ENCODE peak calls at places on chromosomes 3 and 15, in four cellular contexts. V, A, E and R are unnamed samples. For H3K4me1, the result is how much of the 10 kb centered on the place peaks cover.

GRCh38 chr3:138355071-138355470 is 6.7 kb downstream of the MRAS start:
- DNase-seq in A (no peak), E (no peak), V (no peak), R (no peak)

GRCh38 chr3:31066999-31067398 is 172.5 kb upstream of the GADL1 start:
- DNase-seq in E (peak), V (peak), A (no peak), R (peak)

GRCh38 chr3:197428117-197428761 is 127.5 kb downstream of the BDH1 start:
- DNase-seq in V (peak), E (peak), A (peak), R (peak)

GRCh38 chr15:83323296-83323711 is 38.8 kb upstream of the BNC1 start:
- DNase-seq in V (peak), E (peak), A (no peak), R (peak)

GRCh38 chr3:196414469-196414868 is 17.8 kb downstream of the UBXN7 start:
- DNase-seq in V (peak), A (no peak), E (peak), R (peak)

GRCh38 chr3:69232447-69232846 is 110.1 kb upstream of the LMOD3 start:
- DNase-seq in A (no peak), E (no peak), V (no peak), R (no peak)

GRCh38 chr3:16216373-16216935 is 42.0 kb downstream of the GALNT15 start:
- DNase-seq in A (no peak), E (no peak), V (no peak), R (no peak)

GRCh38 chr3:140187648-140188221 is 252.8 kb downstream of the CLSTN2 start:
- DNase-seq in V (no peak), A (no peak), E (no peak), R (no peak)

GRCh38 chr15:39413558-39413957 is 167.3 kb upstream of the THBS1 start:
- DNase-seq in A (no peak), V (no peak), E (no peak), R (no peak)

GRCh38 chr3:189726277-189726676 is 95.1 kb downstream of the TP63 start:
- DNase-seq in A (no peak), V (no peak), E (no peak), R (peak)

GRCh38 chr3:167110906-167111305 is 269.2 kb downstream of the ZBBX start:
- DNase-seq in A (no peak), E (peak), V (peak), R (no peak)

GRCh38 chr15:101116681-101116976 is 135.2 kb downstream of the CHSY1 start:
- DNase-seq in E (no peak), A (no peak), V (no peak), R (no peak)

GRCh38 chr15:101114146-101114545 is 137.7 kb downstream of the CHSY1 start:
- DNase-seq in A (no peak), E (no peak), V (no peak), R (no peak)

GRCh38 chr15:101114610-101115009 is 137.2 kb downstream of the CHSY1 start:
- DNase-seq in V (no peak), E (no peak), A (no peak), R (no peak)

GRCh38 chr15:101115318-101115886 is 136.4 kb downstream of the CHSY1 start:
- DNase-seq in A (no peak), V (no peak), E (no peak), R (no peak)

GRCh38 chr15:101115887-101116680 is 135.8 kb downstream of the CHSY1 start:
- DNase-seq in V (peak), A (no peak), E (peak), R (peak)
- H3K4me1 ChIP-seq in V (under half), A (under half), E (under half), R (under half)

DNA sequence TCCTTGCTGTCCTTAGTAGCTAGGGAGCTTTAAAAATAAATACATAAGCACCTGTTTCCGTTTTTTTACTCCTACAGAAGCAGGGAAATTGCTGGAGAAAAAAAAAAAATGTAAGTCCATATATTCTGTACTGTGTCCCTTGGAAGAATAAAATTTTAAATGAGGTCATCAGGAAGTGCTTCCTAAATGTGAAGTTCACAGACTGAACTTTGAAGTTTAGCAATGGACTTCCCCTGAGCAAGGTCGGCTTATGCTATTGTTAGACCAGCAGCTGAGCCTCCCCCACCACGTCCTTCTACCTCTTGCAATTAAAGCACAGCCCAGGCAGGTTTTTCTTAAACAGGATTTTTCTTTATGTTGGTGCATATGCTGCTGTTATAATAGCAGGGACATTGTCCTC is 26.3 kb downstream of the LIPC start:
- DNase-seq in V (peak), A (no peak), E (no peak), R (no peak)
- H3K4me2 ChIP-seq in V (no peak), A (peak), E (peak), R (no peak)

GRCh38 chr3:134375542-134376384 is 1.5 kb upstream of the AMOTL2 start:
- DNase-seq in E (no peak), V (no peak), A (no peak), R (no peak)
- H3K4me1 ChIP-seq in E (under half), V (under half), A (under half), R (under half)

GRCh38 chr15:59528965-59529402 is 82.6 kb upstream of the GCNT3 start:
- DNase-seq in V (peak), A (peak), E (peak), R (peak)
- H3K4me2 ChIP-seq in V (no peak), A (peak), E (no peak), R (no peak)

GRCh38 chr3:135352213-135352612 is 557.2 kb downstream of the EPHB1 start:
- DNase-seq in A (no peak), E (no peak), V (no peak), R (no peak)

GRCh38 chr3:135348698-135349097 is 553.6 kb downstream of the EPHB1 start:
- DNase-seq in A (no peak), V (no peak), E (no peak), R (no peak)

DNA sequence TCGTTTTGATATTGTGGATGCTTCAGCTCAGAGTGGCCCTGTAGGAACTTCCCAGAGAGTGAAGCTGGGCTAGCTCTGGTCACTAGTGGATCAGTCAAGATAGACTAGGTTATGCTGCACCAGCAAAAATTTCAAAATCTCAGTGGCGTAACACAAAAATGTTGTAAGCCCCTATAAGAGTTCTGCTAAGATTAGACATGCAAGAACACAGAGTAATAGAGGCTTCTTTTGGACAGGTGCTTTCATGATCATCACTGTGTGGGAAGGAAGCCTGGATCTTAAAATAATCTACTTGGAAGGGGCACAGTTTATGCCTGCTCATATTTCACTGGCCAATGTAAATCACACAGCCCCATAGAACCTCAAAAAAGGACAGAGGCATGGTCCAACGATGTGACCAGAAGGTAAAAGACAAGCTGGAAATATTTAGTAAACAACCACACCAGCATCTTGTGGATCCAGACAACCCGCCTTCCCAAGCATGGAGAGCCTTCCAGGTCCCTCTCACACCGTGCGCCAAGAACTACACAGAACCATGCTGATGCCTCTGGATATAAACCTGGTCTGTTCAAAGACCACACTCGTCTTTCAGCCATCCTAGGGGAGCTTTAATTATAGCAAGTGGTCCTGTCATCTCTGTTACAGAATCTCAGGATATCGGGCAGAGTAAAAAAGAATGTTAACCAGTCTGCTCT is 554.3 kb downstream of the EPHB1 start:
- DNase-seq in A (no peak), V (no peak), E (no peak), R (no peak)
- H3K4me1 ChIP-seq in A (under half), V (under half), E (under half), R (under half)

DNA sequence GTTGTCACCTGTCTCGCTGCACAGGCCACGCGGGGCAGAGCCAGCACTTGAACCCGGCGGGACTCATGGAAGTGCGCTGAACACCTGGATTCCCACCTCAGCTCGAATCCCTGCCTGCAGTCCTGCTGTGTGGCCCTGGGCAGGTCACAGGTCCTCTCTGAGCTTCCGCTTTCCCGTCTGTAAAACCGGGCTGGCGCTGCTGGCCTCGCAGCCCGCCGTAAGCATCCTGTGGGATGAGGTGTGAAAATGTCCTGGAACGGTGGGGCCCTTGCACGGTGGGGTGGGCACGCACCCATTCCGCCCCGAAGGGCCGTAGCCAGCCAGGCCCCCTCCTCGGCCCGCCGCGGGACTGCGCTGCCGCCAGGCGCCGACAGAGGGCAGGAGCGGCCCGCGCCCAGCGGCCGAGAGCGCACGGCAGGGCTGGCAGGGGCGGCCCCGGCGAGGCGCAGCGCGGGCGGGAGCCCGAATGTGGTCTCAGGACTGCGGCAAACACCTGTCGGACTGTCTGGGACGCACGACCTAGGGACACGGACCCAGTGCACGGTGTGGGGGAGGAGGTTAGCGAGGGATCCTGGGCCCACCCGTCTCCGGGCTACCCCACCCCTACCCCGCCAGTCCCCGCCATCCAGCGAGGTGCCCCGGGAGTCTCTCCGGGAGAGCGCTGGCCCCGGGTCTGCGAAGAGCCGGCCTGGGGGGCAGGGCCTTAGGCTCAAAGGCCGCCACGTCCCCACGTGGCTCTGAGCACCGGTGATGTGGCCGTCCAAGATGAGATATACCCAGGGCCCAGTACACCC is 40.4 kb downstream of the DNAJB8 start:
- DNase-seq in E (no peak), A (no peak), V (peak), R (no peak)
- H3K4me2 ChIP-seq in E (peak), A (peak), V (peak), R (peak)

DNA sequence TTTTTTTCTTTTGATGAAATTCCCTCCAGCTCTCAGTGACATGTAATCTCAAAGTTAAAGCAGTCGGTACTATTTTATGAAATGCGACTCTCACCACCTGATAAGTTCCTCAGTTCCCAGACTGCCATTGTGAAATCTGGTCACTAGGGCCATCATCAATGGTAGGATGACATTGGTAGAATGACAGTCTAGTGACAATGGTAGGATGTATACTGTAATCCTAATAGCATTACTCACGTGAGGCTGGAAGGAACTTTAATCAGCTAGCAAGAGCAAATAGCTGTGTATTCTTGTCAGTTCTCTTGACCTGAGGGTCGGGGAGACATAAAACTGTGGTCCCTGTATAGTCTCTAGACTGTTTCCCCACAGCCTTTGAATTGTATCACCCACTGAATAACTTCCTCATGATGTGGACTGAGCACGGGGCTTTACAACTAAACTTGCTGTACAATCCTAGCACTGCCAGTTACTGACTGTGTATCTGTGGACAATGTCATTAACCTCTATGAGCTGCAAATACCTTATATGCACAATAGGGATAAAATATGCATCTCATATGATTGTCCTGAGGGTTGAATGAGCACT is 23.2 kb downstream of the TRAT1 start:
- DNase-seq in A (no peak), E (no peak), V (no peak), R (no peak)
- H3K4me1 ChIP-seq in A (under half), E (under half), V (under half), R (under half)

DNA sequence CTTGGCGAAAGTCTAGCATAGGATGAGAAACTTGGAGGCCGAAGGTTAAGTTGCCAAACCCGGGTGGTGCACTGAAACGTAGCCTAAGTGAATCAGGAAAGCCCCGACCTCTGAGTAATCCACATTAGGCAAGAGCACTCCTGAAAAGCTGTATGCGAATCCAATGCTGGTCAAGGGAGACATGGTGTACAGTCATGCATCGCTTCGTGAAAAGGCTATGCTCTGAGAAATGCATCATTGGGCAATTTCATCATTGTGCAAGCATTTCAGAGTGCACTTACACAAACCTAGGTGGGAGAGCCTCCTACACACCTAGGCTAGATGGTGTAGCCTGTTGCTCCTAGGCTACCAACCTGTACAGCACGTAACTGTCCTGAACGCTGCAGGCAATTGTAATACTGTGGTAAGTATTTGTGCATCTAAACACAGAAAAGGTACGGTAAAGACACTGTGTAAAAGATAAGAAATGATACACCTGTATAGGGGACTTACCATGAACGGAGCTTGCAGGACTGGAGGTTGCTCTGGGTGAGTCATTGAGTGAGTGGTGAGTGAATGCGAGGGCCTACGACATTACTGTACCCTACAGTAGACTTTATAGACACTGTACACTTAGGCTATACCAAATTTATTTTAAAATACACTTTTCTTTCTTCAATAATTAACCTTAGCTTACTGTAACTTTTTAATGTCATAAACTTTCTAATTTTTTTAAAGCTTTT is 222.5 kb downstream of the SHQ1 start:
- DNase-seq in V (peak), A (no peak), E (peak), R (peak)
- H3K4me2 ChIP-seq in V (no peak), A (no peak), E (no peak), R (no peak)